ENCODE peak calls at places on chromosomes 5 and 9, in ten cellular contexts. I is aorta; X is activated CD8-positive, alpha-beta memory T cell treated with anti-CD3 and anti-CD28 coated beads for 4 hours; T is spleen; L is COR-L47; R is AG08396; Q is LoVo; Y is HFF-Myc; C is NCI-H510A treated with DMSO at 0.1 percent for 48 hours; D is substantia nigra. P is an unnamed sample.

GRCh38 chr5:33850100-33850594 is 41.6 kb downstream of the ADAMTS12 start:
- DNase-seq in I (no peak), X (no peak), T (no peak), L (no peak), R (peak; percentile 25), Q (no peak), Y (no peak), C (no peak), D (no peak), P (peak; percentile 38)

GRCh38 chr5:26482076-26482816 is 556.1 kb downstream of the CDH9 start:
- DNase-seq in I (no peak), X (no peak), T (no peak), L (no peak), R (no peak), Q (no peak), Y (no peak), C (no peak), D (no peak), P (no peak)

GRCh38 chr9:79665926-79666325 is 94.2 kb downstream of the TLE4 start:
- DNase-seq in I (no peak), X (no peak), T (no peak), L (no peak), R (no peak), Q (no peak), Y (no peak), C (no peak), D (no peak), P (no peak)

GRCh38 chr9:128078504-128079434 is 10.7 kb downstream of the SLC25A25 start:
- DNase-seq in I (no peak), X (no peak), T (no peak), L (no peak), R (no peak), Q (peak; percentile 90), Y (no peak), C (no peak), D (no peak), P (no peak)

GRCh38 chr9:92592946-92593860 is 57.4 kb upstream of the ECM2 start:
- DNase-seq in I (no peak), X (no peak), T (no peak), L (no peak), R (no peak), Q (no peak), Y (no peak), C (no peak), D (no peak), P (no peak)

GRCh38 chr5:337565-338130 is 16.1 kb downstream of the AHRR start:
- DNase-seq in I (no peak), X (no peak), T (no peak), L (no peak), R (peak; percentile 59), Q (peak; percentile 55), Y (no peak), C (peak; percentile 94), D (no peak), P (no peak)

GRCh38 chr5:56255521-56255920 is 22.4 kb upstream of the ANKRD55 start:
- DNase-seq in I (no peak), X (no peak), T (no peak), L (no peak), R (no peak), Q (no peak), Y (no peak), C (no peak), D (no peak), P (no peak)

GRCh38 chr9:89676281-89676680 is 71.5 kb downstream of the GADD45G start:
- DNase-seq in I (no peak), X (no peak), T (no peak), L (peak; percentile 98), R (no peak), Q (no peak), Y (no peak), C (peak; percentile 95), D (no peak), P (no peak)

GRCh38 chr5:80597500-80597899 is 27.4 kb upstream of the ANKRD34B start:
- DNase-seq in I (no peak), X (no peak), T (no peak), L (no peak), R (no peak), Q (no peak), Y (no peak), C (no peak), D (no peak), P (no peak)

GRCh38 chr5:132339502-132339901 is 30.0 kb upstream of the SLC22A5 start:
- DNase-seq in I (no peak), X (no peak), T (no peak), L (no peak), R (no peak), Q (no peak), Y (no peak), C (no peak), D (no peak), P (no peak)

P was measured in SJCRH30.